ENCODE peak calls at places on chromosomes 7 and 10, in six cellular contexts. X is putamen; U is stimulated activated CD4-positive, alpha-beta T cell treated with anti-CD3 and anti-CD28 coated beads, TNF-alpha, amount 100 ng/mL, for 24 hours; O is K562; S is breast epithelium; V is CD4-positive, CD25-positive, alpha-beta regulatory T cell. P is an unnamed sample.

GRCh38 chr10:21534611-21535493 is 820 bp downstream of the MLLT10 start:
- DNase-seq in S (no peak), V (no peak), X (no peak), U (peak), O (peak), P (peak)

GRCh38 chr10:42977032-42977416 is 99.8 kb upstream of the RET start:
- DNase-seq in U (no peak), S (no peak), O (no peak), X (no peak), V (no peak), P (no peak)

GRCh38 chr10:102148275-102148674 is 3.9 kb upstream of the NOLC1 start:
- DNase-seq in X (no peak), V (no peak), O (no peak), S (no peak), U (no peak), P (no peak)

GRCh38 chr7:100356416-100357068 is 1.4 kb upstream of the PILRB start:
- DNase-seq in U (no peak), X (no peak), O (no peak), S (no peak), V (no peak), P (no peak)

GRCh38 chr10:13759167-13759566 is 172.4 kb downstream of the PRPF18 start:
- DNase-seq in V (no peak), X (no peak), S (no peak), U (no peak), O (no peak), P (no peak)

GRCh38 chr7:51428226-51428887 is 111.7 kb upstream of the COBL start:
- DNase-seq in V (no peak), X (no peak), O (peak), U (no peak), S (no peak), P (peak)

GRCh38 chr10:97683556-97684357 is 3.3 kb downstream of the AVPI1 start:
- DNase-seq in S (no peak), V (no peak), U (no peak), X (no peak), O (no peak), P (peak)

GRCh38 chr10:63206997-63207952 is 74.1 kb downstream of the NRBF2 start:
- DNase-seq in X (peak), S (no peak), O (no peak), V (no peak), U (no peak), P (no peak)

GRCh38 chr7:18855796-18856195 is 261.6 kb downstream of the TWIST1 start:
- DNase-seq in O (no peak), V (no peak), X (no peak), S (no peak), U (no peak), P (no peak)

GRCh38 chr10:84424731-84425165 is 96.4 kb downstream of the CCSER2 start:
- DNase-seq in V (no peak), U (no peak), X (peak), S (peak), O (no peak), P (peak)

GRCh38 chr10:71253981-71254818 is 41.8 kb downstream of the UNC5B start:
- DNase-seq in U (no peak), O (no peak), V (no peak), S (no peak), X (no peak), P (no peak)

GRCh38 chr10:130422366-130423324 is 286.5 kb downstream of the GLRX3 start:
- DNase-seq in V (no peak), O (no peak), S (no peak), X (no peak), U (no peak), P (no peak)

GRCh38 chr10:28959850-28960501 is 282.7 kb downstream of the BAMBI start:
- DNase-seq in U (no peak), X (peak), S (no peak), O (no peak), V (no peak), P (peak)

GRCh38 chr7:25361863-25362262 is 133.6 kb upstream of the NPVF start:
- DNase-seq in S (no peak), U (no peak), O (no peak), X (no peak), V (no peak), P (no peak)

GRCh38 chr10:99593312-99593711 is 26.9 kb downstream of the SLC25A28 start:
- DNase-seq in V (no peak), O (no peak), X (no peak), S (no peak), U (no peak), P (no peak)

GRCh38 chr7:84364708-84365107 is 170.1 kb upstream of the SEMA3A start:
- DNase-seq in X (no peak), V (no peak), U (no peak), O (no peak), S (no peak), P (peak)

GRCh38 chr7:99579956-99580777 is 17.9 kb upstream of the TMEM225B start:
- DNase-seq in U (peak), X (peak), O (no peak), V (peak), S (no peak), P (no peak)

GRCh38 chr7:112009081-112009480 is 197.1 kb downstream of the DOCK4 start:
- DNase-seq in V (no peak), O (no peak), X (no peak), S (no peak), U (no peak), P (peak)

GRCh38 chr10:34280599-34281374 is 534.3 kb downstream of the PARD3 start:
- DNase-seq in X (no peak), O (peak), S (no peak), V (no peak), U (no peak), P (peak)

GRCh38 chr10:98030991-98031431 is 590 bp upstream of the CRTAC1 start:
- DNase-seq in S (no peak), O (no peak), X (no peak), U (no peak), V (no peak), P (no peak)

GRCh38 chr10:102306710-102307109 is 61.4 kb downstream of the GBF1 start:
- DNase-seq in O (no peak), X (no peak), S (no peak), V (no peak), U (no peak), P (no peak)

GRCh38 chr10:93535293-93535692 is 31.2 kb upstream of the FFAR4 start:
- DNase-seq in X (no peak), S (no peak), O (no peak), U (no peak), V (no peak), P (no peak)

GRCh38 chr7:125563964-125564529 is 634.4 kb upstream of the POT1 start:
- DNase-seq in U (no peak), S (no peak), X (no peak), V (no peak), O (peak), P (peak)

GRCh38 chr10:48316236-48316635 is 9.8 kb downstream of the MAPK8 start:
- DNase-seq in U (no peak), V (no peak), X (no peak), S (no peak), O (no peak), P (no peak)

GRCh38 chr7:76343931-76344321 is 14.9 kb downstream of the YWHAG start:
- DNase-seq in U (no peak), V (no peak), X (no peak), O (no peak), S (no peak), P (no peak)

GRCh38 chr7:96605045-96605716 is 104.5 kb downstream of the SEM1 start:
- DNase-seq in S (no peak), U (no peak), V (no peak), O (no peak), X (no peak), P (no peak)

GRCh38 chr10:81873932-81874816 is 820 bp upstream of the NRG3 start:
- DNase-seq in U (peak), V (no peak), S (peak), O (no peak), X (peak), P (no peak)

GRCh38 chr10:124597677-124598165 is 136.1 kb downstream of the LHPP start:
- DNase-seq in V (no peak), X (no peak), S (no peak), U (no peak), O (no peak), P (no peak)

GRCh38 chr7:81161459-81162075 is 242.7 kb upstream of the SEMA3C start:
- DNase-seq in U (no peak), O (peak), X (no peak), S (no peak), V (no peak), P (peak)

GRCh38 chr10:25804505-25804904 is 129.5 kb upstream of the MYO3A start:
- DNase-seq in X (no peak), U (no peak), S (no peak), O (no peak), V (no peak), P (no peak)

GRCh38 chr7:110573862-110574528 is 516.9 kb upstream of the LRRN3 start:
- DNase-seq in O (no peak), U (no peak), V (no peak), S (no peak), X (no peak), P (peak)

GRCh38 chr10:102225646-102226541 is at the start of gene ELOVL3:
- DNase-seq in O (peak), X (peak), U (peak), S (peak), V (peak), P (peak)

GRCh38 chr10:58641708-58642107 is 129.0 kb downstream of the BICC1 start:
- DNase-seq in X (no peak), V (no peak), S (no peak), O (no peak), U (no peak), P (no peak)

GRCh38 chr10:127699311-127699710 is 37.7 kb upstream of the FOXI2 start:
- DNase-seq in X (no peak), S (no peak), O (no peak), V (no peak), U (no peak), P (no peak)

P was measured in A172.